ENCODE peak calls at places on chromosomes 1 and 21, in six cellular contexts. One of them, this sample, is unnamed.

GRCh38 chr1:204842892-204843291 is 27.8 kb upstream of the NFASC start:
- DNase-seq in suprapubic skin: no peak
- DNase-seq in SK-N-SH: no peak
- DNase-seq in tibial nerve: no peak
- DNase-seq in esophagus muscularis mucosa: no peak
- DNase-seq in ovary: no peak
- DNase-seq in this sample: no peak

GRCh38 chr1:20640183-20640597 is 6.9 kb downstream of the PINK1 start:
- DNase-seq in tibial nerve: no peak
- DNase-seq in suprapubic skin: no peak
- DNase-seq in esophagus muscularis mucosa: no peak
- DNase-seq in ovary: no peak
- DNase-seq in SK-N-SH: peak; percentile 79
- DNase-seq in this sample: peak; percentile 49

GRCh38 chr1:6294080-6294867 is 33.4 kb upstream of the GPR153 start:
- DNase-seq in ovary: no peak
- DNase-seq in tibial nerve: no peak
- DNase-seq in esophagus muscularis mucosa: no peak
- DNase-seq in SK-N-SH: no peak
- DNase-seq in suprapubic skin: no peak
- DNase-seq in this sample: no peak

GRCh38 chr1:58057820-58058219 is 488.7 kb downstream of the OMA1 start:
- DNase-seq in SK-N-SH: no peak
- DNase-seq in tibial nerve: no peak
- DNase-seq in suprapubic skin: no peak
- DNase-seq in esophagus muscularis mucosa: no peak
- DNase-seq in ovary: no peak
- DNase-seq in this sample: no peak

GRCh38 chr1:48697066-48697707 is 79.5 kb downstream of the BEND5 start:
- DNase-seq in tibial nerve: peak; percentile 60
- DNase-seq in esophagus muscularis mucosa: no peak
- DNase-seq in ovary: peak; percentile 69
- DNase-seq in SK-N-SH: peak; percentile 68
- DNase-seq in suprapubic skin: no peak
- DNase-seq in this sample: peak; percentile 74

GRCh38 chr1:9842073-9842711 is 18.4 kb upstream of the CLSTN1 start:
- DNase-seq in SK-N-SH: peak; percentile 21
- DNase-seq in ovary: no peak
- DNase-seq in tibial nerve: no peak
- DNase-seq in esophagus muscularis mucosa: no peak
- DNase-seq in suprapubic skin: no peak
- DNase-seq in this sample: no peak

GRCh38 chr1:156126701-156127534 is 12.4 kb downstream of the LMNA start:
- DNase-seq in suprapubic skin: no peak
- DNase-seq in ovary: peak; percentile 68
- DNase-seq in SK-N-SH: no peak
- DNase-seq in tibial nerve: no peak
- DNase-seq in esophagus muscularis mucosa: peak; percentile 93
- DNase-seq in this sample: peak; percentile 47

GRCh38 chr1:10979483-10979920 is 33.0 kb upstream of the TARDBP start:
- DNase-seq in ovary: no peak
- DNase-seq in esophagus muscularis mucosa: no peak
- DNase-seq in SK-N-SH: no peak
- DNase-seq in suprapubic skin: peak; percentile 87
- DNase-seq in tibial nerve: peak; percentile 68
- DNase-seq in this sample: no peak

GRCh38 chr1:34178072-34178471 is 1.4 kb downstream of the C1orf94 start:
- DNase-seq in suprapubic skin: no peak
- DNase-seq in ovary: no peak
- DNase-seq in tibial nerve: no peak
- DNase-seq in esophagus muscularis mucosa: no peak
- DNase-seq in SK-N-SH: no peak
- DNase-seq in this sample: no peak

GRCh38 chr1:203625623-203626189 is 926 bp upstream of the ATP2B4 start:
- DNase-seq in suprapubic skin: no peak
- DNase-seq in ovary: no peak
- DNase-seq in SK-N-SH: peak; percentile 66
- DNase-seq in tibial nerve: no peak
- DNase-seq in esophagus muscularis mucosa: no peak
- DNase-seq in this sample: no peak

DNA sequence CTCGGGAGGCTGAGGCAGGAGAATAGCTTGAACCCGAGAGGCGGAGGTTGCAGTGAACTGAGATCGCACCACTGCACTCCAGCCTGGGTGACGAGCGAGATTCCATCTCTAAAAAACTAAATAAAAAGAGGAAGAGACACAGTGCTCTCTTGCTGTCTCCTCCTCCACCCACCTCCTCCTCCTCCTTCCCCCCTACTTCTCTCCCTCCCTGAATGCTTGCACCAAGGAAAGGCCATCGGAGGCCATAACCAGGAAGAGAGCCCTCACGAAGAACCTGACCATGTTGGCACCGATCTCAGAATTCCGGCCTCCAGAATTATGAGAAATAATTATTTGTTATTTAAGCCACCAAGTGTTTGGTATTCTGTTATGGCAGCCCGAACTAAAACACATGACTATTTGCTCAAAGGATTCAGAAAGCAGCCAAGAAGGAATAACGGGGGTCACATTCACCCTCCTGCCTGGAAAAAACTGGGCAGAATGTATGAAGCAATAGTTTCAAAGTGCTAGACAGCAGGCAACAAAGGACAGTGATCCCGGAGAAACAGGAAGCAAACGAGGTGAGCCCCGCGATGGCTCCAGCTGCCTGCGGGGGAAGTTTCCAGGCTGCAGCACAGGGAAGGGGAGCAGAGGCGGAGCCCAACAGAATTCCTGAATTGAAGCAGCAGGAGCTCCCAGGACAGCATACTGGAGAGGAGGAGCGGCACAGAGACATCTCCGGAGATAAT is 35.8 kb downstream of the LDLRAD1 start:
- DNase-seq in suprapubic skin: no peak
- DNase-seq in esophagus muscularis mucosa: no peak
- DNase-seq in SK-N-SH: peak; percentile 33
- DNase-seq in tibial nerve: no peak
- DNase-seq in ovary: peak; percentile 47
- DNase-seq in this sample: no peak
- H3K4me3 ChIP-seq in suprapubic skin: peak overlapping the region; percentile 42
- H3K4me3 ChIP-seq in esophagus muscularis mucosa: peak overlapping the region; percentile 52
- H3K4me3 ChIP-seq in SK-N-SH: no peak overlapping the region
- H3K4me3 ChIP-seq in tibial nerve: peak overlapping the region; percentile 31
- H3K4me3 ChIP-seq in ovary: peak overlapping the region; percentile 35
- H3K4me3 ChIP-seq in this sample: peak overlapping the region; percentile 40

DNA sequence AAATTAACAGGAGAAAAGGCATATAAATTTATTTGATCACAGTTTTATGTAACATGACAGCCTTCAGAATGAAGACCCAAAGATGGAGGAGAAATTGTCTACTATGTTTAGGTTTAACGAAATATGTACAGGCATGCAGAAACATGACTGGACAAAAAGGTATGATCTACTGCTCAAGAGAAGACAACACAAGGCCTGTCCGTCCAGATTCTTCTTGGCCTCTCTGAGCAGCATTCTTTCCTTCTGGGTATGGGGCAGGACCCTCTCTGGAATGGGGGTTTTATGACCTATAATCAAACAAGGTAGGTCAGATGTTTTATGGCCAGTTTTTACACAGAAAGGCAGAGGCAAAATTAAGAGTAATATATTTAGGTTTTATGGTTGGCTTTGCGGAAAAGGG is 13.5 kb upstream of the SYNJ1 start:
- DNase-seq in esophagus muscularis mucosa: no peak
- DNase-seq in SK-N-SH: no peak
- DNase-seq in ovary: no peak
- DNase-seq in suprapubic skin: no peak
- DNase-seq in tibial nerve: no peak
- DNase-seq in this sample: no peak
- H3K36me3 ChIP-seq in esophagus muscularis mucosa: peaks cover 56% of the 10 kb centered on the region
- H3K36me3 ChIP-seq in SK-N-SH: peaks cover 88% of the 10 kb centered on the region
- H3K36me3 ChIP-seq in ovary: no peaks in the 10 kb centered on the region
- H3K36me3 ChIP-seq in suprapubic skin: peaks cover 83% of the 10 kb centered on the region
- H3K36me3 ChIP-seq in tibial nerve: peaks cover 12% of the 10 kb centered on the region
- H3K36me3 ChIP-seq in this sample: peaks cover 98% of the 10 kb centered on the region

GRCh38 chr1:26529405-26529654 is 231 bp upstream of the RPS6KA1 start:
- DNase-seq in esophagus muscularis mucosa: no peak
- DNase-seq in tibial nerve: no peak
- DNase-seq in suprapubic skin: no peak
- DNase-seq in ovary: no peak
- DNase-seq in SK-N-SH: no peak
- DNase-seq in this sample: no peak

GRCh38 chr1:26529655-26530539 is at the start of gene RPS6KA1:
- DNase-seq in tibial nerve: no peak
- DNase-seq in esophagus muscularis mucosa: no peak
- DNase-seq in suprapubic skin: no peak
- DNase-seq in SK-N-SH: peak; percentile 99
- DNase-seq in ovary: peak; percentile 75
- DNase-seq in this sample: peak; percentile 75

GRCh38 chr1:26530898-26531598 is 1.5 kb downstream of the RPS6KA1 start:
- DNase-seq in suprapubic skin: no peak
- DNase-seq in SK-N-SH: peak; percentile 51
- DNase-seq in esophagus muscularis mucosa: no peak
- DNase-seq in ovary: no peak
- DNase-seq in tibial nerve: no peak
- DNase-seq in this sample: peak; percentile 81

GRCh38 chr1:26531651-26532131 is 2.1 kb downstream of the RPS6KA1 start:
- DNase-seq in esophagus muscularis mucosa: no peak
- DNase-seq in SK-N-SH: peak; percentile 13
- DNase-seq in tibial nerve: no peak
- DNase-seq in ovary: no peak
- DNase-seq in suprapubic skin: no peak
- DNase-seq in this sample: peak; percentile 86

GRCh38 chr1:26530540-26530897 is 958 bp downstream of the RPS6KA1 start:
- DNase-seq in tibial nerve: no peak
- DNase-seq in ovary: peak; percentile 32
- DNase-seq in suprapubic skin: no peak
- DNase-seq in SK-N-SH: no peak
- DNase-seq in esophagus muscularis mucosa: no peak
- DNase-seq in this sample: no peak
- TF ChIP-seq EP300 in tibial nerve: no peak
- TF ChIP-seq EP300 in ovary: no peak
- TF ChIP-seq EP300 in suprapubic skin: no peak
- TF ChIP-seq EP300 in SK-N-SH: no peak
- TF ChIP-seq EP300 in esophagus muscularis mucosa: no peak
- TF ChIP-seq EP300 in this sample: no peak

DNA sequence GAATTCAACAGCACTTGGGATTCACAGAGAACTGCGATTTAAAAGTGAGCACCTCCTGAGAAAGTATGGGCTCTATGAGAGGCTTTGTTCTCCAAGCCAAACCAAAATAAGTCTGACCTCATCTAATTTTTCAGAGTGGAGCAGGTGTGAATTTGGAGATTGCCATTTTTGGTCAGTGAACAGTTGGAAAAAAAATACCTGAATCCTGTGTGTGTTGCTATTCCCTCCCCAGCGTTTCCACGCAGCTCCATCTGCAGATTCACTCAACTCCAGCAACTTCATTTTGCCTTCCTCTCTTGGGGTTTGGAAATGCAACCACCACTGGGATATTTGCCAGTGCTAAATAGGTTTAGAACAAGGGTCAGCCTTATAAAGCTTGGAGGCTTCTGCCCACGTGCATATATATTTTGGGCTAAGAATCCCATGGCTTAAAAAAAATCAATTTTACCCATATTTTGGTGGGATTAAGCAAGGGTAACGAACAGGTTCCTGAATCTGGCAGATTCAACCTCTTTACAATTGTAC is 11.2 kb downstream of the CASQ2 start:
- DNase-seq in suprapubic skin: no peak
- DNase-seq in esophagus muscularis mucosa: no peak
- DNase-seq in ovary: no peak
- DNase-seq in tibial nerve: no peak
- DNase-seq in SK-N-SH: no peak
- DNase-seq in this sample: no peak
- H3K4me3 ChIP-seq in suprapubic skin: no peak overlapping the region
- H3K4me3 ChIP-seq in esophagus muscularis mucosa: no peak overlapping the region
- H3K4me3 ChIP-seq in ovary: no peak overlapping the region
- H3K4me3 ChIP-seq in tibial nerve: no peak overlapping the region
- H3K4me3 ChIP-seq in SK-N-SH: no peak overlapping the region
- H3K4me3 ChIP-seq in this sample: no peak overlapping the region

GRCh38 chr1:15625224-15625917 is 8.1 kb downstream of the DDI2 start:
- DNase-seq in ovary: no peak
- DNase-seq in SK-N-SH: no peak
- DNase-seq in suprapubic skin: no peak
- DNase-seq in tibial nerve: no peak
- DNase-seq in esophagus muscularis mucosa: no peak
- DNase-seq in this sample: no peak

GRCh38 chr1:15624315-15624714 is 7.1 kb downstream of the DDI2 start:
- DNase-seq in ovary: no peak
- DNase-seq in esophagus muscularis mucosa: no peak
- DNase-seq in tibial nerve: no peak
- DNase-seq in SK-N-SH: no peak
- DNase-seq in suprapubic skin: no peak
- DNase-seq in this sample: no peak

GRCh38 chr1:15628003-15628402 is 10.7 kb downstream of the DDI2 start:
- DNase-seq in tibial nerve: no peak
- DNase-seq in SK-N-SH: no peak
- DNase-seq in suprapubic skin: no peak
- DNase-seq in ovary: no peak
- DNase-seq in esophagus muscularis mucosa: no peak
- DNase-seq in this sample: no peak

GRCh38 chr1:15626269-15626668 is 9.0 kb downstream of the DDI2 start:
- DNase-seq in ovary: no peak
- DNase-seq in SK-N-SH: no peak
- DNase-seq in tibial nerve: no peak
- DNase-seq in suprapubic skin: no peak
- DNase-seq in esophagus muscularis mucosa: no peak
- DNase-seq in this sample: no peak

GRCh38 chr1:15627343-15627988 is 10.2 kb downstream of the DDI2 start:
- DNase-seq in ovary: no peak
- DNase-seq in suprapubic skin: no peak
- DNase-seq in tibial nerve: no peak
- DNase-seq in SK-N-SH: no peak
- DNase-seq in esophagus muscularis mucosa: no peak
- DNase-seq in this sample: no peak
- H3K36me3 ChIP-seq in ovary: no peaks in the 10 kb centered on the region
- H3K36me3 ChIP-seq in suprapubic skin: peaks cover 36% of the 10 kb centered on the region
- H3K36me3 ChIP-seq in tibial nerve: peaks cover 6% of the 10 kb centered on the region
- H3K36me3 ChIP-seq in SK-N-SH: peaks cover 24% of the 10 kb centered on the region
- H3K36me3 ChIP-seq in esophagus muscularis mucosa: peaks cover 18% of the 10 kb centered on the region
- H3K36me3 ChIP-seq in this sample: peaks cover 57% of the 10 kb centered on the region